ENCODE peak calls at places on chromosomes 16 and 17, in four cellular contexts. M is fibroblast of lung, X is neural progenitor cell, I is hepatocyte. W is an unnamed sample.
A peak's percentile ranks its signal among the peaks of the same experiment; 100 is the strongest.

GRCh38 chr16:19128454-19129210 is 14.9 kb downstream of the ITPRIPL2 start:
- DNase-seq in M (no peak), X (no peak), I (no peak), W (no peak)

GRCh38 chr16:30894540-30895368 is 877 bp upstream of the BCL7C start:
- DNase-seq in M (no peak), X (no peak), I (peak; percentile 7), W (peak; percentile 38)

GRCh38 chr17:77476920-77477805 is 336.4 kb downstream of the SEC14L1 start:
- DNase-seq in M (peak; percentile 98), X (no peak), I (peak; percentile 88), W (peak; percentile 99)

GRCh38 chr17:35817196-35817595 is 7.9 kb downstream of the TAF15 start:
- DNase-seq in M (no peak), X (no peak), I (no peak), W (no peak)

GRCh38 chr16:81480856-81481821 is 36.5 kb downstream of the CMIP start:
- DNase-seq in M (peak; percentile 45), X (no peak), I (peak; percentile 61), W (peak; percentile 62)

GRCh38 chr17:68356520-68356919 is 65.2 kb downstream of the ARSG start:
- DNase-seq in M (peak; percentile 74), X (no peak), I (no peak), W (no peak)

GRCh38 chr16:866252-866651 is 65.7 kb upstream of the GNG13 start:
- DNase-seq in M (no peak), X (no peak), I (no peak), W (no peak)

GRCh38 chr17:44707755-44708400 is 587 bp upstream of the DBF4B start:
- DNase-seq in M (no peak), X (no peak), I (no peak), W (peak; percentile 4)

GRCh38 chr17:72421128-72422092 is 300.6 kb downstream of the SOX9 start:
- DNase-seq in M (peak; percentile 99), X (no peak), I (peak; percentile 90), W (peak; percentile 98)

GRCh38 chr16:85294810-85295508 is 182.7 kb upstream of the CIBAR2 start:
- DNase-seq in M (no peak), X (no peak), I (no peak), W (no peak)

GRCh38 chr16:25177831-25178688 is 38.7 kb upstream of the AQP8 start:
- DNase-seq in M (no peak), X (no peak), I (peak; percentile 53), W (peak; percentile 7)

GRCh38 chr16:79767597-79768280 is 167.2 kb upstream of the MAF start:
- DNase-seq in M (peak; percentile 27), X (peak; percentile 78), I (peak; percentile 58), W (peak; percentile 38)

GRCh38 chr17:74134991-74135390 is 68.5 kb upstream of the RPL38 start:
- DNase-seq in M (no peak), X (no peak), I (no peak), W (no peak)

GRCh38 chr17:21286066-21286770 is 1.7 kb downstream of the MAP2K3 start:
- DNase-seq in M (peak; percentile 99), X (peak; percentile 45), I (peak; percentile 94), W (peak; percentile 99)

GRCh38 chr17:43548689-43549379 is 2.7 kb upstream of the ETV4 start:
- DNase-seq in M (no peak), X (no peak), I (no peak), W (no peak)

GRCh38 chr17:35241520-35241919 is 1.4 kb upstream of the SLFN5 start:
- DNase-seq in M (no peak), X (no peak), I (no peak), W (no peak)

GRCh38 chr16:89422905-89423630 is 67.3 kb downstream of the ANKRD11 start:
- DNase-seq in M (peak; percentile 92), X (no peak), I (peak; percentile 28), W (peak; percentile 68)

GRCh38 chr16:3651461-3652372 is 2.8 kb upstream of the DNASE1 start:
- DNase-seq in M (no peak), X (no peak), I (no peak), W (no peak)

GRCh38 chr16:1920727-1921155 is 2.5 kb upstream of the HS3ST6 start:
- DNase-seq in M (no peak), X (peak; percentile 93), I (peak; percentile 68), W (peak; percentile 54)

GRCh38 chr17:60661489-60661888 is 16.2 kb upstream of the BCAS3 start:
- DNase-seq in M (no peak), X (no peak), I (no peak), W (no peak)

GRCh38 chr16:47142469-47143328 is 1.0 kb downstream of the NETO2 start:
- DNase-seq in M (peak; percentile 44), X (peak; percentile 68), I (peak; percentile 56), W (peak; percentile 61)

GRCh38 chr17:79338142-79338541 is 263.5 kb downstream of the ENGASE start:
- DNase-seq in M (no peak), X (peak; percentile 64), I (no peak), W (peak; percentile 3)

GRCh38 chr17:10360578-10360977 is 12.2 kb downstream of the MYH13 start:
- DNase-seq in M (no peak), X (no peak), I (no peak), W (peak; percentile 10)

GRCh38 chr17:45782889-45783592 is 1.1 kb upstream of the CRHR1 start:
- DNase-seq in M (no peak), X (peak; percentile 90), I (peak; percentile 57), W (peak; percentile 31)

GRCh38 chr16:10676284-10676683 is 18.4 kb downstream of the TEKT5 start:
- DNase-seq in M (no peak), X (no peak), I (no peak), W (no peak)

GRCh38 chr17:81391268-81391963 is 3.8 kb upstream of the BAHCC1 start:
- DNase-seq in M (no peak), X (no peak), I (no peak), W (no peak)
- TF ChIP-seq EZH2 in M (no peak), X (no peak), I (no peak), W (no peak)

DNA sequence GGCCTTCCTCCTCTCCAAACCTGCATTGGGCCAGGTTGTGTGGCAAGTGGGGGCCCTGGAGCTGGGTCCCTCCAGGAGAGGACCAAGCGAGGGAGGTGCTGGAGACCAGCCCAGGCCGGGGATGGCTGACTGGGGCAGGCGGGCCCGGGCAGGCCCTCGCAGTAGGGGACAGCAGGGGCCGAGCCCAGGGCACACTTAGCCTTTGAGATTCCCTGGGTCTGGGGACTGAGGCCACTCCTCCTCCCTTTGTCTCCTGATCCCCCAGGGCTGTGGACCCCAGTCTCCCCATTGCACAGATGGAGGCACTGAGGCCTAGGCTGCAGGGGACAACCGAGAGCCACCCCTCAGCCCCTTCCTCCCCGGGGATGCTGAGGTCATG is 5.2 kb downstream of the FOXJ1 start:
- DNase-seq in M (no peak), X (no peak), I (no peak), W (no peak)
- TF ChIP-seq EZH2 in M (no peak), X (no peak), I (no peak), W (no peak)

DNA sequence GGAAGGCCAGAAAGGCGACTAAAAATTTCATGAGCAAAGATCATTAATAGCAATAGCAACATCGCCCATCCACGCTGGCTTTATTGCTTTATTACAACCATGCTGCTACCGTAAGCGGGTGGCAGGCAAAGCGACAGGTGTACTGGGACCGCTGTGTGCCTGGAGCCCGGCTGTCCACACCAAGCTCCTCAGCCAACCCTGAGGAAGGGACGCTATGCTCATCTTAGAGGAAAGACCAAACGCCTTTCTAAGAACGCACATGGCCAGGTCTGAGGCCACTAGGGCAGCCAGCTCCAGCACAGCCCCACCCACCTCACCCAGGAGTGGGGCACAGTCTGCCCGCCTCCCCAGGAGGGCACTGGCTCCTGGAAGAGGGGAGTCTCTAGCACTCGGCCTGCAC is 28.0 kb downstream of the PEMT start:
- DNase-seq in M (no peak), X (no peak), I (no peak), W (no peak)
- TF ChIP-seq EZH2 in M (no peak), X (no peak), I (no peak), W (no peak)

GRCh38 chr17:48601528-48602430 is 3.0 kb downstream of the HOXB6 start:
- DNase-seq in M (no peak), X (no peak), I (peak; percentile 30), W (no peak)

GRCh38 chr17:48599373-48599772 is 5.4 kb downstream of the HOXB6 start:
- DNase-seq in M (no peak), X (no peak), I (no peak), W (no peak)

GRCh38 chr17:48598727-48599126 is 5.1 kb upstream of the HOXB5 start:
- DNase-seq in M (no peak), X (no peak), I (no peak), W (no peak)

GRCh38 chr17:48601184-48601527 is 3.6 kb downstream of the HOXB6 start:
- DNase-seq in M (no peak), X (no peak), I (no peak), W (no peak)

DNA sequence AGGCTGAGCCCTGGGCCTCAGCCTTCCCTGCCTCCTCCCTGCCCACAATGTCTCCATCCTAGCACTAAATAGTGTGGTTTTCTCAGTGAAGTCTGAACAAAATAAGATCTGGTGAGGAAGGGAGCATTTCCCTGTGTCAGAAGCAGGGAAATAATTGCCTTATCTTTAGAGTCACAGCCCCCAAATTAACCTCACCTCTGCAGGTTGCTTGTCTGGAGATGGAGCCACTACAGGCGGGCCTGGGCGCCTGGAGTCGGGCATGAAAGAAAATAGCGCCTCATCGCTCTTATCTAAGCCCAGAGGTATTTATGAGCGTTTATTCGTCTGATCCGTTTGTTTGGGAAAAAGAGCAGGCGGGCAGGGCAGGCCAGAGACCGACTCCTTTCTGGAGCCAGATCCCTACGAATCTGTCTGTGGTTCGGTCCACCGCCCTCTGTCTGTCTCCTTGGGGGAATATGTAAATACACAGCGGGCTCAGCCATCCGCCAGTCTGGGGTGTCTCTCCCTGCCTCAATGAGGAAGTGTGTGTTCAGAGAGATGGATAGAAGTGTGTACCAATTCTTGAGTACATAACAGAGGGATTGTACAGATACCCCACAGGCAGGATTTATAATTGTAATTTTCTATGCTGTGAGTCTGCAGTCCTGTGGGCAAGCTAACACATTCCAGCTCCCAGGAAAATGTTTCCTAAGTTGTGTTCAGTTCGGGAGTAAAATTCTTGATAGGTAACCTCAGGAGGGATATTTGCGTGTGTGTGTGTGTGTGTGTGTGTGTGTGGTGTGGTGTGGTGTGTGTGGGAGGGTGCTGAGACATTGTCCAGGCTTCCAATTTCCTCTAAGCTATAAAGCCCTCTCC is 4.3 kb downstream of the HOXB6 start:
- DNase-seq in M (no peak), X (no peak), I (peak; percentile 37), W (no peak)
- TF ChIP-seq EZH2 in M (no peak), X (peak; percentile 76), I (peak; percentile 7), W (no peak)

GRCh38 chr17:36934144-36934758 is 3.0 kb upstream of the LHX1 start:
- DNase-seq in M (no peak), X (peak; percentile 60), I (no peak), W (no peak)
- TF ChIP-seq EZH2 in M (peak; percentile 92), X (no peak), I (peak; percentile 57), W (peak; percentile 59)

DNA sequence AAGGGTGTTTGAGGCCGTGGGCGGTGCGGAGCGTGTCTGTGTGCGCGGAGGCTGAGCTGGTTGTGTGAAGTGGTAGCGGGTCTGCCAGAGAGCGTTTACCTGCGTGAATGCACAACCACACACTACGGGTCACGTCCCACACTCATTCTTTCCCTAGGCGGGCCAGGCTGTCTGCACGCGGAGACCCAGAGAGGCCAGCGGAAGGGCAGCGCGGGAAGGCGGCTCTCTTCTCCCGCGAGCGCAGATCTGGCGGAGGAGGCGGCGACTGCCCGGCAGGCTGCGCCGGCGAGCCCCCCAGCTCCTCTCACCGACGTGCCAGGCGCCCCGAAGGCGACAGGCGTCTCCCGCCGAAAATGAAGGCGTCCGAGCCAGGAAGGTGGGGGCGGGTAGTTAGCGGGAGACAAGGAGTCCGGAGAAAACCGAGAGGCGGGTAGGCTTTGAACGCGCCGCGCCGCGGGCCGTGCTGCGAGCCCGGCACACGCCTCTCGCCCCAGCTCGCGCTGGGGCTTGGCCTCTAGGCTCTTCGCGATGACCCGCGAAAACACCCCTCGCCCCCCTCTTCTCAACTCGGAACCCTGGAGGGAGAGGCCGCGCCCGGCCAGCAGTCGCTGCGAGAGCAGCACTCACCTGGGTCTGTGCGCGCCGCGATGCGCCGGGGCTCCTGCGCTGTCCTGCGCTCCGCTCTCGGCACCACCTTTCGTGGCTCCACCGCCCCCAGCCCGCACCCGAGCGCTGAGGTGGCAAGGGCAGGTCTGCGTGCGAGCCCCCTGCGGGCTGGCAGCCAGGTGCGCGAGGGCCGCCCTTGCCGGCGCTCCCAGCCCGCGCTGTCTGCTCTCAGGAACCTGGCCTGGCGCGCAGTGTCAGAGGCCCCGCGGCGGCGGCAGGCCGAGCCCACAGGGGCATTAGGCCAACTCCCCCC is 2.0 kb upstream of the FOXF1 start:
- DNase-seq in M (peak; percentile 38), X (peak; percentile 63), I (no peak), W (peak; percentile 36)
- TF ChIP-seq EZH2 in M (no peak), X (peak; percentile 99), I (peak; percentile 78), W (no peak)